ENCODE peak calls at places on chromosomes 1 and 21, in ten cellular contexts. K, M, G, N, D, F, X, U, W and J are unnamed samples.

GRCh38 chr1:156118175-156118868 is 3.8 kb downstream of the LMNA start:
- DNase-seq in K (no peak), M (no peak), G (no peak), N (no peak), D (no peak), F (peak; percentile 81), X (no peak), U (peak; percentile 74), W (no peak), J (no peak)

GRCh38 chr21:46210378-46211136 is 18.0 kb downstream of the LSS start:
- DNase-seq in K (no peak), M (no peak), G (no peak), N (no peak), D (no peak), F (no peak), X (no peak), U (peak; percentile 7), W (no peak), J (no peak)

GRCh38 chr1:34865573-34865972 is 6.0 kb upstream of the SMIM12 start:
- DNase-seq in K (no peak), M (no peak), G (no peak), N (no peak), D (no peak), F (no peak), X (no peak), U (no peak), W (no peak), J (no peak)

GRCh38 chr21:34635307-34635706 is 20.4 kb upstream of the RCAN1 start:
- DNase-seq in K (no peak), M (no peak), G (no peak), N (no peak), D (no peak), F (no peak), X (no peak), U (no peak), W (no peak), J (no peak)

GRCh38 chr1:119829636-119830035 is 18.4 kb upstream of the REG4 start:
- DNase-seq in K (no peak), M (no peak), G (no peak), N (no peak), D (no peak), F (no peak), X (no peak), U (no peak), W (no peak), J (no peak)

GRCh38 chr1:230899845-230900251 is 31.5 kb upstream of the C1orf198 start:
- DNase-seq in K (peak; percentile 58), M (no peak), G (peak; percentile 89), N (no peak), D (no peak), F (no peak), X (no peak), U (no peak), W (no peak), J (peak; percentile 39)

GRCh38 chr1:170510163-170510562 is 21.8 kb upstream of the GORAB start:
- DNase-seq in K (no peak), M (no peak), G (peak; percentile 41), N (no peak), D (no peak), F (no peak), X (no peak), U (no peak), W (no peak), J (no peak)

GRCh38 chr1:226064168-226064815 is 1.8 kb downstream of the H3-3A start:
- DNase-seq in K (peak; percentile 22), M (no peak), G (no peak), N (no peak), D (peak; percentile 9), F (no peak), X (no peak), U (no peak), W (no peak), J (no peak)

GRCh38 chr1:80050523-80050922 is 1044.0 kb upstream of the ADGRL4 start:
- DNase-seq in K (no peak), M (no peak), G (no peak), N (no peak), D (no peak), F (no peak), X (no peak), U (no peak), W (no peak), J (no peak)

GRCh38 chr21:26153758-26154157 is 16.8 kb downstream of the APP start:
- DNase-seq in K (no peak), M (no peak), G (peak; percentile 34), N (no peak), D (peak; percentile 49), F (no peak), X (no peak), U (no peak), W (no peak), J (no peak)

GRCh38 chr1:99919221-99919620 is 50.6 kb upstream of the SLC35A3 start:
- DNase-seq in K (no peak), M (no peak), G (no peak), N (no peak), D (no peak), F (no peak), X (no peak), U (no peak), W (no peak), J (no peak)

GRCh38 chr1:41810446-41810845 is 108.3 kb downstream of the HIVEP3 start:
- DNase-seq in K (peak; percentile 58), M (peak; percentile 63), G (peak; percentile 63), N (peak; percentile 49), D (peak; percentile 54), F (no peak), X (no peak), U (no peak), W (no peak), J (peak; percentile 42)

GRCh38 chr1:42145726-42146125 is 7.5 kb upstream of the GUCA2B start:
- DNase-seq in K (no peak), M (no peak), G (no peak), N (no peak), D (no peak), F (no peak), X (no peak), U (no peak), W (no peak), J (no peak)

GRCh38 chr1:72009170-72009569 is 273.2 kb downstream of the NEGR1 start:
- DNase-seq in K (no peak), M (no peak), G (no peak), N (no peak), D (no peak), F (no peak), X (no peak), U (no peak), W (no peak), J (no peak)

GRCh38 chr1:200510228-200510623 is 100.4 kb upstream of the ZNF281 start:
- DNase-seq in K (peak; percentile 92), M (peak; percentile 87), G (peak; percentile 88), N (peak; percentile 76), D (peak; percentile 65), F (peak; percentile 31), X (peak; percentile 72), U (peak; percentile 57), W (peak; percentile 27), J (peak; percentile 83)

GRCh38 chr21:32562426-32562825 is 22.9 kb downstream of the TCP10L start:
- DNase-seq in K (peak; percentile 91), M (no peak), G (peak; percentile 83), N (no peak), D (peak; percentile 71), F (no peak), X (no peak), U (peak; percentile 58), W (no peak), J (peak; percentile 39)
- TF ChIP-seq CTCF in K (peak; percentile 30), M (no peak), G (peak; percentile 64), N (no peak), D (peak; percentile 76), F (peak; percentile 28), X (peak; percentile 6), U (peak; percentile 37), W (no peak), J (peak; percentile 71)

GRCh38 chr21:41768371-41769042 is 1.7 kb upstream of the RIPK4 start:
- DNase-seq in K (peak; percentile 43), M (no peak), G (peak; percentile 85), N (no peak), D (peak; percentile 81), F (no peak), X (peak; percentile 32), U (no peak), W (no peak), J (no peak)
- TF ChIP-seq CTCF in K (peak; percentile 36), M (no peak), G (peak; percentile 51), N (no peak), D (peak; percentile 70), F (no peak), X (no peak), U (no peak), W (no peak), J (peak; percentile 59)

GRCh38 chr1:1371741-1372711 is 3.0 kb downstream of the AURKAIP1 start:
- DNase-seq in K (peak; percentile 55), M (peak; percentile 80), G (peak; percentile 38), N (peak; percentile 89), D (no peak), F (peak; percentile 74), X (no peak), U (peak; percentile 70), W (no peak), J (no peak)

GRCh38 chr1:1373051-1373450 is 2.0 kb downstream of the AURKAIP1 start:
- DNase-seq in K (no peak), M (no peak), G (no peak), N (no peak), D (no peak), F (no peak), X (no peak), U (no peak), W (no peak), J (no peak)

GRCh38 chr1:1374068-1374860 is 743 bp downstream of the AURKAIP1 start:
- DNase-seq in K (no peak), M (no peak), G (no peak), N (no peak), D (no peak), F (peak; percentile 50), X (no peak), U (peak; percentile 42), W (no peak), J (no peak)

GRCh38 chr1:1374861-1375662 is at the start of gene AURKAIP1:
- DNase-seq in K (peak; percentile 100), M (peak; percentile 100), G (peak; percentile 100), N (peak; percentile 99), D (peak; percentile 100), F (peak; percentile 97), X (peak; percentile 100), U (peak; percentile 99), W (peak; percentile 98), J (peak; percentile 100)

DNA sequence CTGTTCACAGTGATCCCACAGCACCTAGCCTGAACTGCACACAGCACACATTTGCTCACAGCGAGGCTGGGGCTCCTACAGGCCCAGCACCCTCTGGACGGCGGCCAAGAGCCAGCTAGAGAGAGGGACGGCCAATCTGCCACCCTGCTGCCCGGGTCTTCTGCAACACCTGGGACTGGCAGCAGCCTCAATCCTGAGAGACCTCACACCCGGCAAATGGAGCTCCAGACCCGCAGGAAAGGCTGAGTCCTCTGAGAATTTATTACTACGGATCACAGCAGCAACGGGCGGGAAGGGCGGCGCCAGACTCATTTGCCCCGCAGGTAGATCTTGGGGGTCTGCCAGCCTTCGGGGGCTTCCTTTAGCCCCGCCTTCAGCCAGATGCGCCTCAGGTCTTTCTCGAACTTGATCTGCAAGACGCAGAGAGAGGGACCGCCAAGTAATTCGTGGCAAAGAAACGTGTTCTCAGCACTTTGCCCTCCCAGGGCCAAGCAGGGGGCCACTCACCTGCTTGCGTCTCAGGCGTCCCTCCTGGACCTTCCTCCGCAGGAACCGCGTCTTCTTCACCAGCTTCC is 1.4 kb downstream of the AURKAIP1 start:
- DNase-seq in K (no peak), M (no peak), G (no peak), N (no peak), D (no peak), F (no peak), X (no peak), U (peak; percentile 24), W (no peak), J (no peak)
- TF ChIP-seq CTCF in K (no peak), M (no peak), G (no peak), N (no peak), D (no peak), F (no peak), X (no peak), U (no peak), W (no peak), J (no peak)

GRCh38 chr1:62746809-62747138 is 37.2 kb upstream of the ATG4C start:
- DNase-seq in K (no peak), M (no peak), G (no peak), N (no peak), D (no peak), F (no peak), X (no peak), U (no peak), W (no peak), J (no peak)
- TF ChIP-seq CTCF in K (no peak), M (no peak), G (no peak), N (no peak), D (peak; percentile 13), F (no peak), X (no peak), U (peak; percentile 1), W (no peak), J (no peak)